ENCODE peak calls at places on chromosomes 11 and 22, in nine cellular contexts. One of them, this sample, is unnamed.

GRCh38 chr11:75949023-75949672 is 134.1 kb downstream of the UVRAG start:
- DNase-seq in IMR-90: peak; percentile 17
- DNase-seq in GM23338: no peak
- DNase-seq in neural progenitor cell: no peak
- DNase-seq in mammary epithelial cell: no peak
- DNase-seq in endothelial cell of umbilical vein: no peak
- DNase-seq in DND-41: no peak
- DNase-seq in astrocyte: no peak
- DNase-seq in fibroblast of lung: peak; percentile 21
- DNase-seq in this sample: no peak

GRCh38 chr22:46054091-46054877 is 77.3 kb upstream of the WNT7B start:
- DNase-seq in IMR-90: peak; percentile 45
- DNase-seq in GM23338: no peak
- DNase-seq in neural progenitor cell: no peak
- DNase-seq in mammary epithelial cell: peak; percentile 39
- DNase-seq in endothelial cell of umbilical vein: peak; percentile 55
- DNase-seq in DND-41: peak; percentile 67
- DNase-seq in astrocyte: peak; percentile 80
- DNase-seq in fibroblast of lung: peak; percentile 85
- DNase-seq in this sample: peak; percentile 89

GRCh38 chr11:126890561-126890960 is 110.0 kb downstream of the KIRREL3 start:
- DNase-seq in IMR-90: no peak
- DNase-seq in GM23338: peak; percentile 74
- DNase-seq in neural progenitor cell: peak; percentile 69
- DNase-seq in mammary epithelial cell: no peak
- DNase-seq in endothelial cell of umbilical vein: no peak
- DNase-seq in DND-41: no peak
- DNase-seq in astrocyte: no peak
- DNase-seq in fibroblast of lung: no peak
- DNase-seq in this sample: no peak

GRCh38 chr11:34987617-34988016 is 71.2 kb downstream of the PDHX start:
- DNase-seq in IMR-90: peak; percentile 62
- DNase-seq in GM23338: no peak
- DNase-seq in neural progenitor cell: no peak
- DNase-seq in mammary epithelial cell: no peak
- DNase-seq in endothelial cell of umbilical vein: no peak
- DNase-seq in DND-41: no peak
- DNase-seq in astrocyte: peak; percentile 73
- DNase-seq in fibroblast of lung: peak; percentile 60
- DNase-seq in this sample: no peak

GRCh38 chr22:41286639-41287091 is 678 bp upstream of the RANGAP1 start:
- DNase-seq in IMR-90: peak; percentile 38
- DNase-seq in GM23338: no peak
- DNase-seq in neural progenitor cell: no peak
- DNase-seq in mammary epithelial cell: no peak
- DNase-seq in endothelial cell of umbilical vein: no peak
- DNase-seq in DND-41: no peak
- DNase-seq in astrocyte: no peak
- DNase-seq in fibroblast of lung: peak; percentile 33
- DNase-seq in this sample: peak; percentile 82

GRCh38 chr22:40436460-40437431 is 66.4 kb downstream of the SGSM3 start:
- DNase-seq in IMR-90: peak; percentile 74
- DNase-seq in GM23338: peak; percentile 79
- DNase-seq in neural progenitor cell: peak; percentile 68
- DNase-seq in mammary epithelial cell: peak; percentile 44
- DNase-seq in endothelial cell of umbilical vein: peak; percentile 70
- DNase-seq in DND-41: no peak
- DNase-seq in astrocyte: peak; percentile 46
- DNase-seq in fibroblast of lung: peak; percentile 80
- DNase-seq in this sample: peak; percentile 93

GRCh38 chr22:45512363-45512762 is 9.7 kb downstream of the FBLN1 start:
- DNase-seq in IMR-90: no peak
- DNase-seq in GM23338: no peak
- DNase-seq in neural progenitor cell: no peak
- DNase-seq in mammary epithelial cell: no peak
- DNase-seq in endothelial cell of umbilical vein: no peak
- DNase-seq in DND-41: no peak
- DNase-seq in astrocyte: no peak
- DNase-seq in fibroblast of lung: no peak
- DNase-seq in this sample: no peak

GRCh38 chr11:2870955-2871720 is 14.4 kb downstream of the CDKN1C start:
- DNase-seq in IMR-90: no peak
- DNase-seq in GM23338: peak; percentile 39
- DNase-seq in neural progenitor cell: no peak
- DNase-seq in mammary epithelial cell: no peak
- DNase-seq in endothelial cell of umbilical vein: no peak
- DNase-seq in DND-41: no peak
- DNase-seq in astrocyte: no peak
- DNase-seq in fibroblast of lung: no peak
- DNase-seq in this sample: no peak

GRCh38 chr11:5390210-5390609 is 6.6 kb downstream of the OR51M1 start:
- DNase-seq in IMR-90: no peak
- DNase-seq in GM23338: no peak
- DNase-seq in neural progenitor cell: no peak
- DNase-seq in mammary epithelial cell: no peak
- DNase-seq in endothelial cell of umbilical vein: no peak
- DNase-seq in DND-41: no peak
- DNase-seq in astrocyte: no peak
- DNase-seq in fibroblast of lung: no peak
- DNase-seq in this sample: peak; percentile 44

GRCh38 chr11:2257023-2257700 is 13.2 kb downstream of the ASCL2 start:
- DNase-seq in IMR-90: no peak
- DNase-seq in GM23338: no peak
- DNase-seq in neural progenitor cell: no peak
- DNase-seq in mammary epithelial cell: peak; percentile 58
- DNase-seq in endothelial cell of umbilical vein: no peak
- DNase-seq in DND-41: no peak
- DNase-seq in astrocyte: no peak
- DNase-seq in fibroblast of lung: no peak
- DNase-seq in this sample: no peak

GRCh38 chr22:43745783-43746356 is 66.2 kb downstream of the EFCAB6 start:
- DNase-seq in IMR-90: no peak
- DNase-seq in GM23338: no peak
- DNase-seq in neural progenitor cell: no peak
- DNase-seq in mammary epithelial cell: no peak
- DNase-seq in endothelial cell of umbilical vein: no peak
- DNase-seq in DND-41: no peak
- DNase-seq in astrocyte: no peak
- DNase-seq in fibroblast of lung: no peak
- DNase-seq in this sample: no peak

GRCh38 chr11:61679893-61680621 is at the start of gene DAGLA:
- DNase-seq in IMR-90: peak; percentile 43
- DNase-seq in GM23338: peak; percentile 73
- DNase-seq in neural progenitor cell: peak; percentile 89
- DNase-seq in mammary epithelial cell: peak; percentile 33
- DNase-seq in endothelial cell of umbilical vein: peak; percentile 54
- DNase-seq in DND-41: peak; percentile 21
- DNase-seq in astrocyte: no peak
- DNase-seq in fibroblast of lung: peak; percentile 42
- DNase-seq in this sample: peak; percentile 55

GRCh38 chr22:50076646-50077624 is 8.3 kb downstream of the MLC1 start:
- DNase-seq in IMR-90: no peak
- DNase-seq in GM23338: no peak
- DNase-seq in neural progenitor cell: no peak
- DNase-seq in mammary epithelial cell: no peak
- DNase-seq in endothelial cell of umbilical vein: no peak
- DNase-seq in DND-41: no peak
- DNase-seq in astrocyte: no peak
- DNase-seq in fibroblast of lung: no peak
- DNase-seq in this sample: no peak

GRCh38 chr11:19648321-19648720 is 64.3 kb upstream of the NAV2 start:
- DNase-seq in IMR-90: no peak
- DNase-seq in GM23338: no peak
- DNase-seq in neural progenitor cell: no peak
- DNase-seq in mammary epithelial cell: no peak
- DNase-seq in endothelial cell of umbilical vein: no peak
- DNase-seq in DND-41: no peak
- DNase-seq in astrocyte: no peak
- DNase-seq in fibroblast of lung: peak; percentile 54
- DNase-seq in this sample: no peak

GRCh38 chr11:94152678-94153065 is 24.0 kb downstream of the PANX1 start:
- DNase-seq in IMR-90: no peak
- DNase-seq in GM23338: no peak
- DNase-seq in neural progenitor cell: no peak
- DNase-seq in mammary epithelial cell: no peak
- DNase-seq in endothelial cell of umbilical vein: no peak
- DNase-seq in DND-41: no peak
- DNase-seq in astrocyte: no peak
- DNase-seq in fibroblast of lung: no peak
- DNase-seq in this sample: no peak
- H3K4me3 ChIP-seq in IMR-90: no peak overlapping the region
- H3K4me3 ChIP-seq in GM23338: no peak overlapping the region
- H3K4me3 ChIP-seq in neural progenitor cell: no peak overlapping the region
- H3K4me3 ChIP-seq in mammary epithelial cell: no peak overlapping the region
- H3K4me3 ChIP-seq in endothelial cell of umbilical vein: no peak overlapping the region
- H3K4me3 ChIP-seq in DND-41: no peak overlapping the region
- H3K4me3 ChIP-seq in astrocyte: no peak overlapping the region
- H3K4me3 ChIP-seq in fibroblast of lung: no peak overlapping the region
- H3K4me3 ChIP-seq in this sample: no peak overlapping the region

GRCh38 chr22:37417737-37418348 is 9.4 kb downstream of the ELFN2 start:
- DNase-seq in IMR-90: peak; percentile 8
- DNase-seq in GM23338: no peak
- DNase-seq in neural progenitor cell: no peak
- DNase-seq in mammary epithelial cell: no peak
- DNase-seq in endothelial cell of umbilical vein: no peak
- DNase-seq in DND-41: no peak
- DNase-seq in astrocyte: no peak
- DNase-seq in fibroblast of lung: no peak
- DNase-seq in this sample: no peak
- H3K4me1 ChIP-seq in IMR-90: peaks cover 7% of the 10 kb centered on the region
- H3K4me1 ChIP-seq in GM23338: peaks cover 9% of the 10 kb centered on the region
- H3K4me1 ChIP-seq in neural progenitor cell: peaks cover 16% of the 10 kb centered on the region
- H3K4me1 ChIP-seq in mammary epithelial cell: peaks cover 24% of the 10 kb centered on the region
- H3K4me1 ChIP-seq in endothelial cell of umbilical vein: peaks cover 8% of the 10 kb centered on the region
- H3K4me1 ChIP-seq in DND-41: peaks cover 2% of the 10 kb centered on the region
- H3K4me1 ChIP-seq in astrocyte: peaks cover 8% of the 10 kb centered on the region
- H3K4me1 ChIP-seq in fibroblast of lung: no peaks in the 10 kb centered on the region
- H3K4me1 ChIP-seq in this sample: peaks cover 9% of the 10 kb centered on the region

GRCh38 chr11:110951041-110951440 is 238.8 kb upstream of the ARHGAP20 start:
- DNase-seq in IMR-90: no peak
- DNase-seq in GM23338: no peak
- DNase-seq in neural progenitor cell: no peak
- DNase-seq in mammary epithelial cell: no peak
- DNase-seq in endothelial cell of umbilical vein: no peak
- DNase-seq in DND-41: no peak
- DNase-seq in astrocyte: no peak
- DNase-seq in fibroblast of lung: no peak
- DNase-seq in this sample: no peak

GRCh38 chr11:110951609-110952008 is 239.4 kb upstream of the ARHGAP20 start:
- DNase-seq in IMR-90: no peak
- DNase-seq in GM23338: no peak
- DNase-seq in neural progenitor cell: no peak
- DNase-seq in mammary epithelial cell: no peak
- DNase-seq in endothelial cell of umbilical vein: no peak
- DNase-seq in DND-41: no peak
- DNase-seq in astrocyte: no peak
- DNase-seq in fibroblast of lung: no peak
- DNase-seq in this sample: no peak

GRCh38 chr11:110947100-110947499 is 234.9 kb upstream of the ARHGAP20 start:
- DNase-seq in IMR-90: no peak
- DNase-seq in GM23338: no peak
- DNase-seq in neural progenitor cell: peak; percentile 40
- DNase-seq in mammary epithelial cell: no peak
- DNase-seq in endothelial cell of umbilical vein: no peak
- DNase-seq in DND-41: no peak
- DNase-seq in astrocyte: no peak
- DNase-seq in fibroblast of lung: no peak
- DNase-seq in this sample: no peak

GRCh38 chr11:110952150-110952549 is 239.9 kb upstream of the ARHGAP20 start:
- DNase-seq in IMR-90: no peak
- DNase-seq in GM23338: no peak
- DNase-seq in neural progenitor cell: no peak
- DNase-seq in mammary epithelial cell: no peak
- DNase-seq in endothelial cell of umbilical vein: no peak
- DNase-seq in DND-41: no peak
- DNase-seq in astrocyte: no peak
- DNase-seq in fibroblast of lung: no peak
- DNase-seq in this sample: no peak

DNA sequence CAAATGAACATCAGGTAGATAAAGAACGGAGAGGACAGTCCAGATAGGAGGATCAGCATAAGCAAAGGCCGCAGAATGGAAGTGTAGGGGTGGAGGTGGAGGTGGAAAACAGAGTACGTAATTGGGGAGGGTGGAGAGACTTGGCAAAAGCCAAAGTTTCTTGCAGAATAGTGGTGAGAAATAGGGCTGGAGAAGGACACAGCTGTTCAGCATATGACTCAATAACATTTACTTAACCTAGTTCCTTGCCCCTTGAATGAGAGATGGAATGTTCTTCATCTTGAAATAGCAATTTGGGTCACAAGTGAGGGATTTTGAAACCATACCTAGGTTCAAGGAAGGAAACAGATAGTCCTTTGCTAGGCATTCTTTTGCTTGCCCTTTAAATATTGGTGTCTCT is 235.9 kb upstream of the ARHGAP20 start:
- DNase-seq in IMR-90: peak; percentile 49
- DNase-seq in GM23338: no peak
- DNase-seq in neural progenitor cell: no peak
- DNase-seq in mammary epithelial cell: no peak
- DNase-seq in endothelial cell of umbilical vein: no peak
- DNase-seq in DND-41: no peak
- DNase-seq in astrocyte: peak; percentile 34
- DNase-seq in fibroblast of lung: peak; percentile 72
- DNase-seq in this sample: no peak
- H3K4me2 ChIP-seq in IMR-90: no peak overlapping the region
- H3K4me2 ChIP-seq in GM23338: no peak overlapping the region
- H3K4me2 ChIP-seq in neural progenitor cell: no peak overlapping the region
- H3K4me2 ChIP-seq in mammary epithelial cell: no peak overlapping the region
- H3K4me2 ChIP-seq in endothelial cell of umbilical vein: no peak overlapping the region
- H3K4me2 ChIP-seq in DND-41: no peak overlapping the region
- H3K4me2 ChIP-seq in astrocyte: no peak overlapping the region
- H3K4me2 ChIP-seq in fibroblast of lung: no peak overlapping the region
- H3K4me2 ChIP-seq in this sample: no peak overlapping the region

DNA sequence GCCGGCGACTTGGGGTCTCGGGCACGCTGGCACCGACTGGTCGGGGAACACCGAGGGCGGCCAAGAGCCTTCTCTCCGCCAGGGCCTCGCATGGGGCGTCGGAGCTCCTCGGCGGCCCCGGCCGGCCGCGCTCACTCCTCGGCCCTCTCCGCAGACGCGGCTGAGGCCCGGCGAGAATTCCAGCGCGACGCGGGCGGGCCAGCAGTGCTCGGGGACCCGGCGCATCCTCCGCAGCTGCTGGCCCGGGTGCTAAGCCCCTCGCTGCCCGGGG is 5.6 kb downstream of the TBX1 start:
- DNase-seq in IMR-90: no peak
- DNase-seq in GM23338: peak; percentile 48
- DNase-seq in neural progenitor cell: peak; percentile 68
- DNase-seq in mammary epithelial cell: no peak
- DNase-seq in endothelial cell of umbilical vein: no peak
- DNase-seq in DND-41: no peak
- DNase-seq in astrocyte: no peak
- DNase-seq in fibroblast of lung: no peak
- DNase-seq in this sample: no peak
- H3K4me3 ChIP-seq in IMR-90: no peak overlapping the region
- H3K4me3 ChIP-seq in GM23338: peak overlapping the region; percentile 48
- H3K4me3 ChIP-seq in neural progenitor cell: peak overlapping the region; percentile 27
- H3K4me3 ChIP-seq in mammary epithelial cell: peak overlapping the region; percentile 44
- H3K4me3 ChIP-seq in endothelial cell of umbilical vein: no peak overlapping the region
- H3K4me3 ChIP-seq in DND-41: peak overlapping the region; percentile 63
- H3K4me3 ChIP-seq in astrocyte: no peak overlapping the region
- H3K4me3 ChIP-seq in fibroblast of lung: no peak overlapping the region
- H3K4me3 ChIP-seq in this sample: no peak overlapping the region

GRCh38 chr11:66112640-66113098 is 42.6 kb downstream of the PACS1 start:
- DNase-seq in IMR-90: peak; percentile 76
- DNase-seq in GM23338: no peak
- DNase-seq in neural progenitor cell: no peak
- DNase-seq in mammary epithelial cell: peak; percentile 66
- DNase-seq in endothelial cell of umbilical vein: peak; percentile 87
- DNase-seq in DND-41: no peak
- DNase-seq in astrocyte: peak; percentile 76
- DNase-seq in fibroblast of lung: peak; percentile 43
- DNase-seq in this sample: peak; percentile 69
- H3K4me1 ChIP-seq in IMR-90: peaks cover 15% of the 10 kb centered on the region
- H3K4me1 ChIP-seq in GM23338: peaks cover 42% of the 10 kb centered on the region
- H3K4me1 ChIP-seq in neural progenitor cell: peaks cover 15% of the 10 kb centered on the region
- H3K4me1 ChIP-seq in mammary epithelial cell: peaks cover 22% of the 10 kb centered on the region
- H3K4me1 ChIP-seq in endothelial cell of umbilical vein: peaks cover 47% of the 10 kb centered on the region
- H3K4me1 ChIP-seq in DND-41: peaks cover 7% of the 10 kb centered on the region
- H3K4me1 ChIP-seq in astrocyte: peaks cover 47% of the 10 kb centered on the region
- H3K4me1 ChIP-seq in fibroblast of lung: peaks cover 9% of the 10 kb centered on the region
- H3K4me1 ChIP-seq in this sample: peaks cover 93% of the 10 kb centered on the region

This sample was measured in Karpas-422.